ENCODE peak calls at places on chromosomes 11 and 22, in seven cellular contexts. M, V, B, E, N, X and I are unnamed samples. For H3K4me1, H3K27me3 and H3K9me3, the result is how much of the 10 kb centered on the place peaks cover.

GRCh38 chr11:126421243-126421642 is 65.8 kb downstream of the ST3GAL4 start:
- DNase-seq in V (no peak), B (no peak), E (no peak), M (no peak), N (no peak), X (no peak), I (no peak)

GRCh38 chr11:65014146-65014960 is at the start of gene ARL2:
- DNase-seq in N (no peak), M (peak), B (no peak), V (no peak), E (no peak), X (no peak), I (no peak)

GRCh38 chr11:129733384-129733783 is 82.3 kb upstream of the TMEM45B start:
- DNase-seq in M (no peak), N (no peak), V (no peak), E (no peak), B (no peak), X (no peak), I (no peak)

GRCh38 chr11:120066738-120067303 is 71.1 kb downstream of the TRIM29 start:
- DNase-seq in M (no peak), N (no peak), X (no peak), B (no peak), V (no peak), E (peak), I (no peak)

GRCh38 chr11:61315260-61315659 is 17.6 kb downstream of the DDB1 start:
- DNase-seq in N (no peak), X (no peak), V (no peak), M (no peak), E (no peak), B (no peak), I (no peak)

GRCh38 chr22:36413022-36413770 is 25.4 kb upstream of the MYH9 start:
- DNase-seq in E (no peak), X (peak), V (no peak), N (peak), B (no peak), M (no peak), I (no peak)

GRCh38 chr11:74678591-74679512 is 52.4 kb downstream of the CHRDL2 start:
- DNase-seq in N (peak), E (no peak), V (no peak), B (no peak), X (peak), M (no peak), I (peak)

GRCh38 chr11:96486890-96487633 is 97.2 kb downstream of the JRKL start:
- DNase-seq in E (no peak), B (no peak), N (peak), M (no peak), V (no peak), X (peak), I (no peak)

GRCh38 chr22:37498289-37498909 is 12.2 kb upstream of the MFNG start:
- DNase-seq in E (peak), V (no peak), N (no peak), M (peak), X (peak), B (peak), I (peak)

GRCh38 chr22:20531154-20531403 is 23.7 kb downstream of the MED15 start:
- DNase-seq in N (no peak), X (no peak), M (no peak), E (no peak), V (no peak), B (no peak), I (no peak)

GRCh38 chr11:14029971-14030531 is 67.5 kb downstream of the SPON1 start:
- DNase-seq in B (no peak), E (no peak), V (peak), X (peak), M (no peak), N (peak), I (no peak)

GRCh38 chr11:45048870-45049825 is 97.3 kb upstream of the PRDM11 start:
- DNase-seq in M (no peak), E (no peak), B (no peak), N (peak), V (peak), X (peak), I (no peak)

GRCh38 chr11:35893796-35894475 is 49.9 kb upstream of the LDLRAD3 start:
- DNase-seq in X (peak), B (no peak), N (peak), M (no peak), V (no peak), E (no peak), I (no peak)

GRCh38 chr11:22555901-22556300 is 69.7 kb downstream of the FANCF start:
- DNase-seq in X (no peak), E (no peak), N (no peak), V (no peak), M (no peak), B (no peak), I (no peak)

GRCh38 chr22:35582861-35583670 is 34.1 kb downstream of the MB start:
- DNase-seq in X (peak), V (peak), M (peak), E (peak), B (peak), N (peak), I (peak)

GRCh38 chr22:33076368-33076767 is 18.2 kb upstream of the SYN3 start:
- DNase-seq in M (no peak), E (no peak), X (no peak), N (peak), B (peak), V (no peak), I (no peak)

GRCh38 chr11:28284206-28284605 is 176.0 kb downstream of the METTL15 start:
- DNase-seq in V (no peak), E (no peak), N (peak), X (no peak), M (no peak), B (no peak), I (no peak)

GRCh38 chr11:48058064-48058463 is 77.7 kb downstream of the PTPRJ start:
- DNase-seq in M (no peak), B (no peak), X (no peak), E (no peak), N (no peak), V (no peak), I (no peak)

GRCh38 chr22:37999640-38000272 is 15.4 kb upstream of the SOX10 start:
- DNase-seq in B (no peak), E (no peak), N (peak), M (no peak), X (peak), V (no peak), I (no peak)

GRCh38 chr22:40582063-40582462 is 54.5 kb downstream of the MRTFA start:
- DNase-seq in M (no peak), V (no peak), E (no peak), N (no peak), B (no peak), X (no peak), I (no peak)

GRCh38 chr22:40586781-40587180 is 49.7 kb downstream of the MRTFA start:
- DNase-seq in E (no peak), X (no peak), M (no peak), B (no peak), V (no peak), N (no peak), I (no peak)

GRCh38 chr22:40588726-40589125 is 47.8 kb downstream of the MRTFA start:
- DNase-seq in E (no peak), X (no peak), N (peak), V (no peak), M (no peak), B (no peak), I (peak)

GRCh38 chr22:40583058-40583741 is 53.3 kb downstream of the MRTFA start:
- DNase-seq in N (no peak), B (no peak), X (no peak), E (no peak), M (no peak), V (no peak), I (no peak)

GRCh38 chr22:40585205-40585778 is 51.2 kb downstream of the MRTFA start:
- DNase-seq in B (no peak), E (no peak), N (no peak), V (no peak), M (no peak), X (no peak), I (no peak)
- H3K4me1 ChIP-seq in B (under half), E (under half), N (under half), V (under half), M (under half), X (under half), I (under half)

GRCh38 chr22:48443680-48444079 is 1384.0 kb downstream of the BRD1 start:
- DNase-seq in M (no peak), X (no peak), V (no peak), N (no peak), B (no peak), E (no peak), I (no peak)
- H3K27me3 ChIP-seq in M (under half), X (under half), V (under half), N (under half), B (under half), E (under half), I (under half)

DNA sequence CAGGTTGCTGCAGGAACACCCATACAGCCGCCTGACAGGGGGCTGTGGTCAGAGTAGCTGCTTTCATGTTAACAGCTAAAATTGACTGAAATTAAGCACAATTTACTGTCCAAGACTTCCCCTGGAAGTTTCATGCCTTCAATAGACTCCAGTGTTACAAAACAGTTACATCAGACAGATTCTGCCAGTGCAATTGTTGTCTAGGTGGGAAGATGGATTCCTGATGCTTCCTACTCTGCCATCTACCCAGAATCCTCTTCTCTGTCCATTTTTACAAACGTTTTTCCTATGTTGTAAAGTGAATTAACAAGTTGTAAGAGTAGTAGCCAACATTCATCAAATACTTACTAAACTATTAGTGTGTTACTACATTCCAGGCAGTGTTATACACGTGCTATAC is 5.2 kb upstream of the TSKU start:
- DNase-seq in V (no peak), E (no peak), B (no peak), M (no peak), X (no peak), N (no peak), I (no peak)
- H3K9me3 ChIP-seq in V (under half), E (under half), B (under half), M (under half), X (under half), N (under half), I (under half)

DNA sequence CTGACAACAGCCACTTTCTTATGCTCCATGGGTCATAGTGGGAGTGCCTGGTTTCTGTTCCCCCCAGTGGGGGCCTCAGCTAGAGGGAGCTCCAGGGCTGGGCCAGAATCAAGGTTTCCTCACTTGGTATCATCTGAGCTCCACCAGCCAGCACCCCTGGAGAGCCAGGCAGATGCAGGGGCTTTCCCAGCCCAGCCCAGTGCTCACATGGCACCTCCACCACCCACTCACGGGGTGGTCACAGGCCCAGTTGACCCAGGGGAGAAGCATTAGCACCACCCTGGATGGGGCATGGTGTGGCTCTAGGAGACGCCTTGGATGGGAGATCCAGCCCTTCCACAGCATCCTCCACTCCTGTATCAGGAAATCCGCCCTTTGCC is 24.1 kb upstream of the WNT7B start:
- DNase-seq in V (no peak), M (no peak), N (no peak), E (no peak), X (no peak), B (no peak), I (no peak)
- H3K4me1 ChIP-seq in V (half or more), M (under half), N (under half), E (under half), X (under half), B (under half), I (under half)

DNA sequence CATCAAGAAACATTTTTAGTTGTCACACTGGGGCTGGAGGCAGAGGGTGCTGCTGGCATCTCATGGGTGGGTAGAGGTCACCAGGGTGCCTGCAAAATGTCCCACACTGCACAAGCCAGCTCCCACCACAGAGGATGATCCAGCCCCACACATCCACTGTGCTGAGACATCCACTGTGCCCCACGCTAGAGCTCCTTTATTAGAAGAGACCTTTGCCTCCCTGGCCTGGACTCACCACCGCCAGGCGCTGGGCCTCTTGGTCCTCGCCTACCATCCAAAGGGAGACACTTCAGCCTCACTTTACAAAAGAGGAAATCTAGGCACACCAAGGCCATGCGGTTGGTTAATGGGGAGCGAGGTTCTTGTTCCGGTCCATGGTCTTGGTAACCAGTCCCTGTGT is 3.4 kb upstream of the ANO1 start:
- DNase-seq in E (no peak), N (no peak), M (no peak), X (no peak), B (no peak), V (no peak), I (no peak)
- H3K27me3 ChIP-seq in E (under half), N (under half), M (under half), X (under half), B (half or more), V (under half), I (under half)

GRCh38 chr22:49307071-49307830 is 520.4 kb downstream of the BRD1 start:
- DNase-seq in X (peak), N (no peak), E (peak), M (no peak), V (no peak), B (no peak), I (no peak)

GRCh38 chr22:49308300-49308699 is 519.4 kb downstream of the BRD1 start:
- DNase-seq in X (no peak), M (no peak), E (peak), V (no peak), B (no peak), N (no peak), I (no peak)

GRCh38 chr22:49306632-49306975 is 521.1 kb downstream of the BRD1 start:
- DNase-seq in V (no peak), M (no peak), E (peak), X (peak), N (no peak), B (no peak), I (no peak)

GRCh38 chr22:49305966-49306631 is 521.6 kb downstream of the BRD1 start:
- DNase-seq in B (no peak), M (no peak), V (no peak), X (peak), E (peak), N (no peak), I (no peak)

GRCh38 chr22:49307870-49308269 is 519.8 kb downstream of the BRD1 start:
- DNase-seq in X (peak), B (no peak), E (peak), V (no peak), M (no peak), N (no peak), I (peak)
- H3K9me3 ChIP-seq in X (under half), B (under half), E (under half), V (under half), M (under half), N (under half), I (under half)

GRCh38 chr22:31289335-31289734 is 3.0 kb downstream of the PIK3IP1 start:
- DNase-seq in N (no peak), E (no peak), B (no peak), X (no peak), V (no peak), M (no peak), I (no peak)
- H3K4me1 ChIP-seq in N (under half), E (half or more), B (under half), X (under half), V (under half), M (half or more), I (under half)

GRCh38 chr22:39574779-39575551 is 4.4 kb downstream of the CACNA1I start:
- DNase-seq in E (no peak), N (peak), V (no peak), X (no peak), M (no peak), B (no peak), I (no peak)

GRCh38 chr22:39577361-39577760 is 6.8 kb downstream of the CACNA1I start:
- DNase-seq in E (no peak), X (no peak), N (no peak), B (no peak), M (no peak), V (no peak), I (no peak)

GRCh38 chr22:39577900-39578299 is 7.3 kb downstream of the CACNA1I start:
- DNase-seq in V (no peak), B (no peak), N (no peak), E (no peak), M (no peak), X (no peak), I (no peak)

GRCh38 chr22:39576027-39576426 is 5.5 kb downstream of the CACNA1I start:
- DNase-seq in N (no peak), X (no peak), M (no peak), E (no peak), B (no peak), V (no peak), I (no peak)

GRCh38 chr22:39575552-39575825 is 4.9 kb downstream of the CACNA1I start:
- DNase-seq in N (no peak), E (no peak), B (no peak), X (no peak), V (no peak), M (no peak), I (no peak)
- H3K27me3 ChIP-seq in N (under half), E (under half), B (under half), X (under half), V (under half), M (under half), I (under half)

DNA sequence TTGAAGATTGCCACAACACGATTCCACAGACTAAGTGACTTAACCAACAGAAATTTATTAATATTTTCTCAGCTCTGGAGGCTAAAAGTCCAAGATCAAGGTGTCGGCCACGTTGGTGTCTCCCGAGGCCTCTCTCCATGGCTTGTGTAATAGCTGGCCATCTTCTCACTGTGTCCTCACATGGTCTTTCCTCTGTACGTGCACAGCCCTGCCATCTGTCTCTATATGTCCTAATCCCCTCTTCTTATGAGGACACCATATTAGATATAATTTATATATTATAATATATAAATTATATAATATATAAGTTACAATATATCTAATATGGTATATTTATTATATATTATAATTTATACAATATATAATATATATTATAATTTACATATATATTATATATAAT is 25.1 kb upstream of the SCGB1A1 start:
- DNase-seq in X (no peak), E (no peak), N (no peak), M (no peak), V (no peak), B (no peak), I (no peak)
- H3K9me3 ChIP-seq in X (under half), E (under half), N (under half), M (under half), V (under half), B (under half), I (under half)